ENCODE peak calls at places on chromosomes 16 and 17, in eight cellular contexts. N is activated CD4-positive, alpha-beta T cell treated with anti-CD3 and anti-CD28 coated beads, Interleukin-2, amount 50 U/mL, for 1 hour; M is IMR-90; S is AG08395; O is lower lobe of right lung; I is activated naive CD4-positive, alpha-beta T cell treated with anti-CD3 and anti-CD28 coated beads, Interleukin-2, amount 10 ng/mL, durations not matched to agents 7 days and 5 days; X is stimulated activated CD4-positive, alpha-beta T cell treated with anti-CD3 and anti-CD28 coated beads, Interleukin-15, amount 100 ng/mL, for 48 hours; T is Jurkat, Clone E6-1. Z is an unnamed sample.

GRCh38 chr16:54148974-54149373 is 137.6 kb downstream of the IRX3 start:
- DNase-seq in S (no peak), X (no peak), M (no peak), I (no peak), O (no peak), T (no peak), N (no peak), Z (no peak)

GRCh38 chr17:51860934-51861561 is 297.5 kb downstream of the CA10 start:
- DNase-seq in S (no peak), I (peak), M (no peak), N (no peak), O (no peak), T (peak), X (peak), Z (peak)

GRCh38 chr17:63986842-63987615 is 11.1 kb upstream of the PRR29 start:
- DNase-seq in I (no peak), N (no peak), S (no peak), X (no peak), M (no peak), O (no peak), T (no peak), Z (no peak)

GRCh38 chr17:4498461-4499397 is at the start of gene SPNS2:
- DNase-seq in O (peak), I (peak), N (peak), M (peak), S (peak), X (peak), T (peak), Z (peak)

GRCh38 chr17:6413073-6413472 is 21.8 kb downstream of the AIPL1 start:
- DNase-seq in M (peak), T (peak), S (peak), I (no peak), N (no peak), X (no peak), O (no peak), Z (peak)

GRCh38 chr17:32813021-32813420 is 63.9 kb downstream of the MYO1D start:
- DNase-seq in I (no peak), S (peak), X (no peak), M (no peak), T (no peak), O (no peak), N (no peak), Z (no peak)

GRCh38 chr17:8020251-8020650 is 17.8 kb downstream of the GUCY2D start:
- DNase-seq in O (no peak), T (no peak), S (no peak), M (no peak), N (no peak), I (no peak), X (no peak), Z (no peak)

GRCh38 chr17:74071280-74071679 is 132.2 kb upstream of the RPL38 start:
- DNase-seq in M (no peak), O (no peak), N (no peak), X (no peak), T (no peak), I (no peak), S (no peak), Z (no peak)

GRCh38 chr16:58863761-58864160 is 129.6 kb upstream of the GOT2 start:
- DNase-seq in N (no peak), I (no peak), X (no peak), S (no peak), M (no peak), O (no peak), T (no peak), Z (no peak)

GRCh38 chr16:67593288-67593687 is 31.0 kb downstream of the CTCF start:
- DNase-seq in X (no peak), N (no peak), O (no peak), T (no peak), I (no peak), M (no peak), S (no peak), Z (no peak)

GRCh38 chr16:79307214-79307613 is 293.3 kb downstream of the MAF start:
- DNase-seq in M (no peak), T (no peak), X (no peak), N (no peak), S (no peak), I (no peak), O (peak), Z (no peak)

GRCh38 chr17:60641810-60642220 is 35.8 kb upstream of the BCAS3 start:
- DNase-seq in O (no peak), S (peak), X (peak), N (peak), I (peak), M (peak), T (peak), Z (peak)

GRCh38 chr17:9110501-9110900 is 89.2 kb downstream of the NTN1 start:
- DNase-seq in M (no peak), I (no peak), T (no peak), O (no peak), S (no peak), X (no peak), N (no peak), Z (no peak)

GRCh38 chr16:16188827-16189226 is 34.5 kb downstream of the ABCC6 start:
- DNase-seq in O (no peak), I (no peak), N (no peak), X (no peak), S (no peak), M (no peak), T (no peak), Z (no peak)

GRCh38 chr17:7884581-7885356 is 3.8 kb upstream of the CHD3 start:
- DNase-seq in X (no peak), I (peak), O (no peak), S (no peak), T (no peak), M (no peak), N (peak), Z (no peak)

GRCh38 chr16:64153718-64154117 is 968.1 kb downstream of the CDH11 start:
- DNase-seq in N (no peak), X (no peak), T (no peak), S (peak), O (no peak), I (no peak), M (peak), Z (no peak)

GRCh38 chr16:55495616-55496289 is 13.1 kb upstream of the LPCAT2 start:
- DNase-seq in T (no peak), X (no peak), O (no peak), N (no peak), I (no peak), S (peak), M (peak), Z (no peak)

GRCh38 chr17:67995568-67996191 is 589 bp downstream of the C17orf58 start:
- DNase-seq in S (peak), O (no peak), X (no peak), M (no peak), N (no peak), I (peak), T (no peak), Z (no peak)

GRCh38 chr16:87851601-87852000 is 17.7 kb downstream of the SLC7A5 start:
- DNase-seq in M (no peak), N (no peak), S (no peak), I (no peak), X (no peak), T (no peak), O (no peak), Z (no peak)

GRCh38 chr17:81931557-81932332 is 4.2 kb upstream of the MAFG start:
- DNase-seq in O (no peak), M (no peak), X (no peak), I (no peak), S (no peak), N (no peak), T (no peak), Z (no peak)

GRCh38 chr17:34755981-34756669 is 176.7 kb downstream of the TMEM132E start:
- DNase-seq in X (no peak), O (no peak), T (no peak), N (no peak), S (no peak), I (no peak), M (no peak), Z (no peak)

GRCh38 chr16:27314161-27314723 is 468 bp downstream of the IL4R start:
- DNase-seq in O (peak), N (peak), S (peak), X (peak), M (peak), I (peak), T (no peak), Z (peak)

GRCh38 chr16:56600398-56600999 is 7.9 kb upstream of the MT2A start:
- DNase-seq in N (no peak), S (peak), X (no peak), I (peak), O (no peak), T (no peak), M (peak), Z (peak)

GRCh38 chr17:61444075-61444474 is 8.1 kb upstream of the TBX4 start:
- DNase-seq in N (no peak), T (no peak), S (no peak), O (no peak), X (no peak), I (no peak), M (no peak), Z (no peak)

Z was measured in H54.